ENCODE peak calls at places on chromosomes 3 and 15, in nine cellular contexts. L is AG04450, F is choroid plexus epithelial cell, D is adrenal gland, W is uterus, S is Panc1, I is GM23338, Y is lower lobe of right lung, T is bronchial epithelial cell. K is an unnamed sample.

GRCh38 chr3:179446501-179446900 is 4.8 kb downstream of the GNB4 start:
- DNase-seq in L (no peak), Y (no peak), T (peak), F (peak), S (no peak), W (no peak), I (peak), D (no peak), K (no peak)

GRCh38 chr15:48625126-48625525 is 20.4 kb downstream of the FBN1 start:
- DNase-seq in I (no peak), Y (no peak), D (no peak), F (no peak), T (no peak), W (no peak), L (no peak), S (no peak), K (no peak)

GRCh38 chr15:77417642-77418041 is 2.3 kb downstream of the PEAK1 start:
- DNase-seq in D (no peak), W (no peak), Y (no peak), S (no peak), I (no peak), F (peak), L (no peak), T (no peak), K (no peak)

GRCh38 chr3:147937341-147937740 is 528.2 kb downstream of the ZIC1 start:
- DNase-seq in L (no peak), T (peak), I (no peak), Y (no peak), S (no peak), W (no peak), D (no peak), F (peak), K (no peak)

GRCh38 chr3:133570937-133571320 is 2.6 kb upstream of the CDV3 start:
- DNase-seq in F (peak), T (no peak), Y (no peak), W (no peak), I (no peak), L (no peak), S (no peak), D (no peak), K (no peak)

GRCh38 chr15:101698314-101698713 is 26.0 kb downstream of the TARS3 start:
- DNase-seq in D (no peak), L (no peak), I (no peak), F (no peak), Y (no peak), W (no peak), T (peak), S (no peak), K (no peak)

GRCh38 chr3:377158-377561 is 180.6 kb downstream of the CHL1 start:
- DNase-seq in I (peak), W (no peak), T (peak), F (peak), S (peak), D (no peak), Y (no peak), L (no peak), K (peak)

GRCh38 chr3:153528473-153528872 is 366.4 kb downstream of the RAP2B start:
- DNase-seq in I (no peak), F (no peak), W (no peak), T (no peak), Y (no peak), D (no peak), S (no peak), L (no peak), K (no peak)

GRCh38 chr15:45131510-45131909 is 1.7 kb downstream of the DUOX1 start:
- DNase-seq in I (no peak), Y (peak), L (no peak), W (no peak), D (no peak), F (no peak), S (no peak), T (no peak), K (no peak)

GRCh38 chr3:114362815-114363214 is 69.0 kb downstream of the TIGIT start:
- DNase-seq in Y (no peak), I (peak), L (no peak), F (peak), D (no peak), T (peak), W (no peak), S (no peak), K (no peak)
- TF ChIP-seq CTCF in Y (peak), I (no peak), L (peak), F (peak), D (peak), T (peak), W (peak), S (peak), K (peak)

GRCh38 chr15:84819291-84819768 is 2.2 kb downstream of the ALPK3 start:
- DNase-seq in F (no peak), D (peak), T (no peak), S (no peak), W (no peak), L (no peak), Y (no peak), I (peak), K (no peak)
- H3K4me3 ChIP-seq in F (no peak), D (no peak), T (no peak), S (no peak), W (no peak), L (no peak), Y (no peak), I (peak), K (no peak)

GRCh38 chr3:168094877-168095610 is 680 bp downstream of the GOLIM4 start:
- DNase-seq in F (peak), S (peak), I (peak), T (peak), D (peak), L (no peak), W (peak), Y (peak), K (peak)

GRCh38 chr3:168094580-168094876 is 1.2 kb downstream of the GOLIM4 start:
- DNase-seq in F (peak), S (no peak), Y (peak), I (no peak), D (no peak), W (no peak), L (no peak), T (peak), K (no peak)

GRCh38 chr3:168096210-168096795 is 579 bp upstream of the GOLIM4 start:
- DNase-seq in S (peak), I (peak), W (no peak), F (peak), Y (peak), D (peak), L (peak), T (peak), K (peak)

GRCh38 chr3:168097381-168097780 is 1.7 kb upstream of the GOLIM4 start:
- DNase-seq in L (no peak), F (no peak), S (no peak), W (no peak), T (no peak), I (no peak), D (no peak), Y (no peak), K (no peak)

DNA sequence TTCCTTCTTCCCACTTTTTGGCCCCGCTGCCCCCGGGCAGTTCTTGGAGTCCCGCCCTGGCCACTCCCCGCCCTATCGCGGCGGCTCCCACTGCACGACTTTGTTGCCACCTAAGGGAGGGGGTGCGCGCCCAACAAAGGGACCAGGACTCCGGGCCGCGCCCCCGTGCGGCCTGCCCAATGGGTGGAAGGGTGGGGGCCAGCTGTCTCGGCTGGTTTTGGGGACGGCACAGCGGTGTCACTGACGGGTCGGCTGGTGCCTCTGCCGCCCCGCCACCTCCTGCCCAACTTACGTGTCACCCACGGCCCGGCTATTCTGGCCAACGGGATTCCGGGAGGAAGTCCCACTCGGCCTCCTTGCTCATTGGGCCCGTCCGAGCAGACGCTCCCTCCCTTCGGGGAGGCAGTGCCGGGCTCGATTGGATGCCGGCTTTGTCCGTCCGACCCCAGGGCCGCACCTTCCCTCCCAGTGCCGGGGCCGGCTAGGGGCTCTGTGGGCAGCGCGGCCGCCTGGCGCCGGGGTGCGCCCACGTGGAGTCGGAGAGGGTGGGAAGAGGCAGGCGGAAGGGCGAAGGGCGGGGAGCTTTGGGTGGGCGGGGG is at the start of gene GOLIM4:
- DNase-seq in F (peak), W (peak), D (peak), I (peak), T (no peak), Y (peak), S (peak), L (peak), K (peak)
- TF ChIP-seq CTCF in F (peak), W (peak), D (no peak), I (no peak), T (no peak), Y (peak), S (no peak), L (no peak), K (peak)

GRCh38 chr3:115638991-115639390 is 15.7 kb downstream of the GAP43 start:
- DNase-seq in W (no peak), Y (no peak), D (no peak), L (no peak), I (no peak), S (no peak), F (no peak), T (no peak), K (no peak)
- H3K4me3 ChIP-seq in W (no peak), Y (no peak), D (no peak), L (no peak), I (no peak), S (no peak), F (no peak), T (no peak), K (no peak)

GRCh38 chr15:70560617-70561328 is 202.6 kb downstream of the UACA start:
- DNase-seq in W (no peak), I (peak), Y (no peak), D (no peak), L (no peak), S (no peak), T (no peak), F (no peak), K (no peak)
- TF ChIP-seq CTCF in W (no peak), I (peak), Y (no peak), D (no peak), L (no peak), S (no peak), T (no peak), F (no peak), K (no peak)

GRCh38 chr3:120419797-120420196 is 31.0 kb downstream of the FSTL1 start:
- DNase-seq in Y (no peak), I (no peak), L (no peak), D (peak), S (no peak), W (no peak), F (no peak), T (no peak), K (no peak)
- H3K4me3 ChIP-seq in Y (no peak), I (no peak), L (no peak), D (no peak), S (no peak), W (no peak), F (no peak), T (no peak), K (no peak)

DNA sequence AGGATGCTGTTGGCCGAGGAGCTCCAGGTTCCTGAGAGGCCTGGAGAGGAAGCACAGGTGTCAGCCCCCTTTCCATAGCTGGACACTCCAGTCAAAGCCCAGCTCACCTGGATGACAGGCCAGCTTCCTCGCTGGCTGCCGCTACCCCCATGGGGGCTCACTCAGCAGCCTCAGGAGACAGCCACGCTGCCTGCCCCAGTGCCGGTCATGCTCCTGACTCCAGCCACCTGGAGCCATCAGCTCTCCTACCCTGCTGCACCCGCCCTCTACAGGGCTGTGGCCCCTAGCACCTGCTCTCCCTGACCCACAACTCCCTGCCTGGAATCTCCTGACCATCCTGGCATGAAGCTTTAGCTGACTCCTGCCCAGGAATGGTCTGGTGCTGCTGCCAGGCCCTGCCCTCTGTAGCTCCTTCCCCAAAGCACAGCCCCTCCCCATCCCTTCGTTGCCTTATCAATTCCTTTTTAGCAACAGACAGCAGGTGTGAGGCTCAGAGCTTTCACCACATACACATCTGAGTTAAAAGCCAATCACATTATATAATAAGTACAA is 94.2 kb downstream of the NUP210 start:
- DNase-seq in S (no peak), D (no peak), W (no peak), L (no peak), F (no peak), T (no peak), I (no peak), Y (no peak), K (no peak)
- TF ChIP-seq CTCF in S (no peak), D (no peak), W (no peak), L (no peak), F (no peak), T (no peak), I (no peak), Y (no peak), K (no peak)

GRCh38 chr3:129399895-129400357 is 28.5 kb downstream of the EFCAB12 start:
- DNase-seq in T (peak), W (no peak), D (no peak), Y (no peak), S (peak), I (no peak), F (no peak), L (no peak), K (no peak)
- H3K4me3 ChIP-seq in T (no peak), W (peak), D (no peak), Y (peak), S (peak), I (peak), F (peak), L (no peak), K (peak)